ENCODE peak calls at places on chromosome 11, in seven cellular contexts. P is H4, F is D341Med, I is Caki2, K is type B pancreatic cell, O is lower lobe of right lung, X is colonic mucosa. M is an unnamed sample.

GRCh38 chr11:32562839-32563599 is 20.6 kb upstream of the EIF3M start:
- DNase-seq in O (no peak), F (no peak), I (peak), X (no peak), K (no peak), P (no peak), M (no peak)

GRCh38 chr11:62922653-62923371 is 1.6 kb upstream of the CHRM1 start:
- DNase-seq in K (no peak), P (no peak), O (no peak), F (no peak), I (no peak), X (no peak), M (no peak)

GRCh38 chr11:61609000-61609969 is 28.4 kb upstream of the SYT7 start:
- DNase-seq in K (no peak), X (peak), I (no peak), O (no peak), P (no peak), F (no peak), M (no peak)

GRCh38 chr11:27972432-27973170 is 135.4 kb downstream of the KIF18A start:
- DNase-seq in O (no peak), K (no peak), P (no peak), F (no peak), X (no peak), I (no peak), M (no peak)

GRCh38 chr11:29184939-29185890 is 831.6 kb downstream of the KCNA4 start:
- DNase-seq in F (no peak), P (peak), X (no peak), I (no peak), K (no peak), O (no peak), M (no peak)

GRCh38 chr11:69310934-69311766 is 17.2 kb downstream of the MYEOV start:
- DNase-seq in K (no peak), O (no peak), X (no peak), I (no peak), P (no peak), F (no peak), M (no peak)

GRCh38 chr11:79182794-79183193 is 258.0 kb downstream of the TENM4 start:
- DNase-seq in P (no peak), O (no peak), X (no peak), I (no peak), K (no peak), F (no peak), M (no peak)

GRCh38 chr11:2913029-2913431 is 16.2 kb downstream of the PHLDA2 start:
- DNase-seq in O (no peak), F (no peak), K (no peak), P (no peak), X (no peak), I (no peak), M (no peak)

GRCh38 chr11:118287006-118287405 is 17.5 kb upstream of the CD3E start:
- DNase-seq in O (no peak), K (no peak), X (no peak), F (no peak), I (no peak), P (peak), M (no peak)

GRCh38 chr11:693887-694562 is 997 bp downstream of the DEAF1 start:
- DNase-seq in K (no peak), P (no peak), X (peak), O (peak), I (no peak), F (no peak), M (no peak)

GRCh38 chr11:62540804-62541671 is 5.6 kb downstream of the AHNAK start:
- DNase-seq in I (no peak), F (no peak), P (no peak), K (no peak), O (no peak), X (peak), M (no peak)

GRCh38 chr11:47667135-47667534 is 24.8 kb upstream of the MTCH2 start:
- DNase-seq in I (no peak), O (no peak), X (no peak), P (no peak), F (no peak), K (no peak), M (no peak)

GRCh38 chr11:131544591-131544990 is 174.2 kb downstream of the NTM start:
- DNase-seq in X (no peak), F (no peak), K (no peak), O (no peak), P (no peak), I (no peak), M (no peak)

GRCh38 chr11:61460474-61460881 is 30.6 kb downstream of the SDHAF2 start:
- DNase-seq in X (no peak), F (peak), K (no peak), I (no peak), P (no peak), O (no peak), M (no peak)

GRCh38 chr11:113475160-113475761 is at the start of gene DRD2:
- DNase-seq in P (no peak), F (peak), I (no peak), X (no peak), K (no peak), O (no peak), M (no peak)

GRCh38 chr11:67468056-67468455 is 995 bp downstream of the TMEM134 start:
- DNase-seq in O (peak), F (no peak), P (no peak), X (peak), I (no peak), K (no peak), M (no peak)

M was measured in esophagus muscularis mucosa.